ENCODE peak calls at places on chromosomes 6 and 20, in six cellular contexts. Q is pancreas, K is astrocyte of the spinal cord, O is cardiac muscle cell, D is foreskin fibroblast, V is BJ. N is an unnamed sample.
A peak's percentile ranks its signal among the peaks of the same experiment; 100 is the strongest.

GRCh38 chr6:109174911-109175310 is 79.6 kb downstream of the CEP57L1 start:
- DNase-seq in O (no peak), Q (no peak), V (peak; percentile 81), K (peak; percentile 22), D (peak; percentile 51), N (no peak)

GRCh38 chr6:5435449-5435848 is 174.1 kb downstream of the FARS2 start:
- DNase-seq in O (no peak), Q (no peak), D (peak; percentile 70), V (peak; percentile 15), K (peak; percentile 74), N (no peak)

GRCh38 chr6:9131616-9132015 is 696.3 kb upstream of the SLC35B3 start:
- DNase-seq in V (no peak), O (no peak), Q (peak; percentile 40), D (no peak), K (no peak), N (no peak)

GRCh38 chr6:18387061-18387721 is at the start of gene RNF144B:
- DNase-seq in D (peak; percentile 81), V (no peak), Q (peak; percentile 95), O (peak; percentile 91), K (peak; percentile 68), N (peak; percentile 76)

GRCh38 chr20:37276494-37277252 is 12.8 kb upstream of the MANBAL start:
- DNase-seq in D (peak; percentile 86), Q (no peak), V (peak; percentile 57), K (peak; percentile 87), O (no peak), N (peak; percentile 26)

GRCh38 chr6:134175532-134176282 is 123.3 kb upstream of the SLC2A12 start:
- DNase-seq in O (peak; percentile 69), V (no peak), D (peak; percentile 77), Q (peak; percentile 91), K (peak; percentile 86), N (peak; percentile 69)

GRCh38 chr20:62349537-62350097 is 17.5 kb downstream of the LAMA5 start:
- DNase-seq in V (no peak), O (no peak), D (no peak), Q (no peak), K (no peak), N (no peak)

GRCh38 chr20:4684837-4685413 is 36.8 kb upstream of the PRND start:
- DNase-seq in K (peak; percentile 49), V (no peak), D (peak; percentile 41), Q (no peak), O (peak; percentile 22), N (no peak)

GRCh38 chr6:108633436-108633835 is 72.7 kb downstream of the FOXO3 start:
- DNase-seq in O (no peak), Q (no peak), D (no peak), V (no peak), K (no peak), N (no peak)

GRCh38 chr6:82045965-82046756 is 201.4 kb downstream of the IBTK start:
- DNase-seq in V (peak; percentile 84), Q (no peak), K (peak; percentile 92), O (no peak), D (peak; percentile 88), N (no peak)

GRCh38 chr6:215335-216034 is 76.8 kb upstream of the DUSP22 start:
- DNase-seq in K (peak; percentile 19), Q (no peak), D (peak; percentile 14), O (no peak), V (no peak), N (peak; percentile 89)

GRCh38 chr20:4936851-4937412 is 64.4 kb downstream of the SLC23A2 start:
- DNase-seq in V (no peak), Q (no peak), O (no peak), D (no peak), K (no peak), N (no peak)

GRCh38 chr6:73610444-73611275 is 43.1 kb downstream of the SLC17A5 start:
- DNase-seq in K (peak; percentile 67), Q (no peak), V (peak; percentile 31), D (peak; percentile 34), O (peak; percentile 43), N (no peak)

GRCh38 chr6:1607236-1607556 is 2.5 kb upstream of the FOXC1 start:
- DNase-seq in O (no peak), V (no peak), D (no peak), Q (no peak), K (peak; percentile 28), N (no peak)

GRCh38 chr20:53952528-53953096 is 117.8 kb downstream of the BCAS1 start:
- DNase-seq in O (no peak), K (no peak), V (no peak), D (no peak), Q (no peak), N (no peak)

DNA sequence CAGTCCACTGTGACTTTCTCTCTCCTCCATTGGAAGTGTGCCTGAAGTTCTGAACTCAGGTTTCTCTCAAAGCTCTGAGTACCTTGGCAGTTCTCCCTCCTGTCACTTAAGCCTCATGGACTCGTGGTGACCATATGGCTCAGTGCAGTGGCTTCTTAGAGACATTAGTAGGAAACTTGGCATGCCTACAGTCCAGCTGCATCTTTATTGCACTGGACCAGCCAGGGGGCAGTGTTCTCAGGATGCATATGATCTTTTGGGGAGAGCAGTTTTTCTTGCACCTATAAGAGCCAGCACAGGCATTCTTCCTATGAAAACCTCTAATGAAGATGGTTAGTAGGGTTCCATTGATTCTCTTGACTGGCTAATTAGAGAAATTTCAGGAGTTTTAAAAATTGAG is 47.5 kb upstream of the KCNK16 start:
- DNase-seq in O (no peak), Q (no peak), V (no peak), K (no peak), D (no peak), N (no peak)
- TF ChIP-seq CTCF in O (peak; percentile 27), Q (no peak), V (peak; percentile 32), K (peak; percentile 31), D (peak; percentile 35), N (no peak)

GRCh38 chr6:157235600-157236039 is 87.7 kb downstream of the TMEM242 start:
- DNase-seq in V (no peak), D (peak; percentile 39), K (peak; percentile 27), O (peak; percentile 71), Q (peak; percentile 73), N (peak; percentile 63)
- TF ChIP-seq CTCF in V (peak; percentile 70), D (peak; percentile 62), K (peak; percentile 78), O (peak; percentile 73), Q (peak; percentile 42), N (peak; percentile 72)

DNA sequence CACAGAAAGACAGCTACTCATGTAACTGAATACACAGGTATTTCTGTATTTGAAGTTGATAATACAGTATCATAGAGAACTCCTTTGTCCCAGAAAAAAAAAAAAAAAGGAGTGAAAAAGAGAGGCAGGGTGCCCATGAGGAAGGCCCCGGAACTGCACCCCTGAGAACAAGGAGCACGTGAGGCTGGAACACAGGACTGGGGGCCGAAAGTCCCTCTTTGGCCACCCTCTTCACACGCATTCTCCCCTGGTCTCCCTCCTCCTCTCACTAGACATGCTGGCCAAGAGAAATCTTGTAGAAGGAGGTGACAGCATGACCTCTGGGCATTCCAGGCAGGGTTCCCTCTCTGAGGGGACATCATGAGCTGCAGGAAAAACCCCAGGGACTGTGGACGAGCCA is 62.7 kb upstream of the TRAF3IP2 start:
- DNase-seq in K (no peak), V (no peak), Q (no peak), D (no peak), O (no peak), N (no peak)
- TF ChIP-seq CTCF in K (peak; percentile 31), V (peak; percentile 38), Q (peak; percentile 16), D (peak; percentile 16), O (peak; percentile 36), N (peak; percentile 29)

DNA sequence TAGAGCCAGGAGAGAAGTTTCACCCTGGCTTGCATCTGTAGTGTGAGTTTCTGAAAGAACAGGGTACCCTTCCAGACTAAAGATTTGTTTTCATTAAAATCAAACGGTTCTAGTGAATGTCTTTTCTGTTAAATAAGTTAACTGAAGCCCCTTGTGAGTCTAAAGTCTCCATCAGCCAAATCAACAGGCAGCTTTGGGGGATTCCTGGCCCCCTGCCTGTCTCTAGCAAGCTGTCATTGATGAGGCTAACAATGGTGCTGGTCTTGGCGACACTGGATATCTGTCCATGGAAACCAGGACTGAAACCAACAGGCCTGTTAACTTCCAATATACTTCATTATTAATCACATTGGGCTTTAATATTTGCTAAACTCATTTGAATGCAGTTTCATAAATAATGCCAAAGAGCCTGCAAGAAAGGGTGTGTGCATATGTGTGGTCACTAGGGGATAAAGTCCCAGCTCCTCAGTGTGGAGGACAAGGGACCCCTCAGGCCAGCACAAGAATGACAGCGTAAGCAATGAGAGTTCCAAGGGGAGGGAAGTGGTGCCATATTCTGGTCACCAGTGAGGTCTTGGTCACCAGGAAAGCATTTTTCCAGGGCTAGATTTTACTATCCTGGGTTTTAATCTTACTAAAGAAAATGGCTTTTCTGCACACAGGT is 9.1 kb upstream of the RNF182 start:
- DNase-seq in D (no peak), K (no peak), Q (no peak), O (no peak), V (no peak), N (no peak)
- TF ChIP-seq CTCF in D (no peak), K (no peak), Q (no peak), O (no peak), V (no peak), N (no peak)

GRCh38 chr6:20953019-20953418 is 418.8 kb downstream of the CDKAL1 start:
- DNase-seq in K (peak; percentile 38), V (no peak), O (no peak), D (no peak), Q (no peak), N (no peak)
- TF ChIP-seq CTCF in K (no peak), V (no peak), O (no peak), D (no peak), Q (no peak), N (no peak)

DNA sequence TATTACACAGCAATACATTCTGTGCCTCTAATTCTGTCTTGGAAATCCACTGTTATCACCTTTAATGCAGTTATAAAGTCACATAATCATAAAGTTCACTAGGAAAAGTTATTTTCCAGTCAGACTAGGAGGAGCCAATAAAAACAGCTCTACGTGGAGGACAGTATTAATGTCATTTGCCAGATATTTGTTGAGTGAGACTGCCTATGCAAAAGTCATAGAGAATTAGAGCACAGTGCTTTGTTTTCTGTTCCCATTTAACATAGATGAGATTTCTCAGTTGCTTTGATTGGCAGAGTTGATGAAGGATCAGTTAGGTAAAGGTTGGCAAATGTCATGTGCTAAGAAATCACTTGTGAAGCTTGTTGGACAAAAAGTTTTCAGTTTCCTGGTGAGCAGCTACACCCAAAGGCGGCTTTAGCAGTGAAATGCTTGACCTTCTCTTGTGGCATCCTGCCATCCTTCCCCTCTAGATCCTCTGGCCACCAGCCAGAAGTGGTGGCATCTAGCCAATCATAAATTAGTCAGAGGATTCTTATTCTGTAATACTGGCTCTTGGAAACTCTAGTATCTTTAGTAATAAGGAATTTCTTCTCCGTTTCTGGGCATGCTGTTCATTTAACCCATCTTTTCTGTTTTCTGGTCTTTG is 37.0 kb downstream of the BCKDHB start:
- DNase-seq in K (peak; percentile 94), V (peak; percentile 46), D (peak; percentile 91), Q (no peak), O (no peak), N (no peak)
- TF ChIP-seq CTCF in K (no peak), V (no peak), D (no peak), Q (no peak), O (no peak), N (no peak)

N was measured in activated CD8-positive, alpha-beta T cell treated with anti-CD3 and anti-CD28 coated beads for 36 hours.